ENCODE peak calls at places on chromosomes 5 and 9, in six cellular contexts. G is mesenchymal stem cell, A is neuronal stem cell, P is H9, Q is IMR-90, Y is H1. Z is an unnamed sample.

GRCh38 chr9:112601646-112602045 is 115.0 kb downstream of the KIAA1958 start:
- DNase-seq in A (no peak), Q (peak), Y (no peak), G (no peak), P (no peak), Z (no peak)

GRCh38 chr5:180068519-180069090 is 3.0 kb downstream of the RNF130 start:
- DNase-seq in G (no peak), Y (no peak), P (no peak), A (no peak), Q (no peak), Z (no peak)

GRCh38 chr5:68240196-68240595 is 24.6 kb downstream of the PIK3R1 start:
- DNase-seq in G (no peak), P (no peak), Q (no peak), A (no peak), Y (no peak), Z (no peak)

GRCh38 chr9:3180696-3181048 is 336.8 kb upstream of the PUM3 start:
- DNase-seq in A (no peak), Q (no peak), G (no peak), Y (no peak), P (no peak), Z (no peak)

GRCh38 chr9:114107286-114108001 is 8.4 kb upstream of the KIF12 start:
- DNase-seq in P (no peak), G (no peak), A (no peak), Q (no peak), Y (no peak), Z (no peak)

GRCh38 chr5:44048268-44048984 is 340.8 kb downstream of the FGF10 start:
- DNase-seq in P (no peak), G (peak), Q (no peak), A (no peak), Y (no peak), Z (no peak)

GRCh38 chr5:52476346-52476745 is 311.4 kb upstream of the ITGA1 start:
- DNase-seq in P (no peak), Y (no peak), A (no peak), G (no peak), Q (no peak), Z (no peak)

GRCh38 chr5:140800816-140801493 is at the start of gene PCDHA3:
- DNase-seq in Y (no peak), Q (peak), G (no peak), P (no peak), A (no peak), Z (peak)

GRCh38 chr5:56169281-56169680 is 63.8 kb downstream of the ANKRD55 start:
- DNase-seq in Y (no peak), G (peak), Q (peak), A (no peak), P (no peak), Z (no peak)

GRCh38 chr5:112491257-112491656 is 72.2 kb upstream of the EPB41L4A start:
- DNase-seq in A (no peak), Q (peak), P (no peak), G (no peak), Y (no peak), Z (peak)

GRCh38 chr9:135108801-135109500 is 21.5 kb downstream of the OLFM1 start:
- DNase-seq in Q (no peak), Y (no peak), A (no peak), P (no peak), G (no peak), Z (no peak)

GRCh38 chr5:31270396-31270795 is 76.9 kb downstream of the CDH6 start:
- DNase-seq in Q (peak), P (no peak), A (peak), G (no peak), Y (no peak), Z (peak)

GRCh38 chr5:139014726-139015125 is 139.6 kb upstream of the LRRTM2 start:
- DNase-seq in Q (peak), Y (no peak), A (no peak), P (no peak), G (peak), Z (no peak)

GRCh38 chr9:126495411-126496180 is 118.1 kb upstream of the LMX1B start:
- DNase-seq in G (no peak), A (no peak), Q (no peak), Y (no peak), P (no peak), Z (no peak)

GRCh38 chr9:126496181-126496576 is 117.5 kb upstream of the LMX1B start:
- DNase-seq in P (no peak), Y (no peak), G (no peak), Q (no peak), A (no peak), Z (no peak)

GRCh38 chr9:126498331-126498730 is 115.4 kb upstream of the LMX1B start:
- DNase-seq in G (no peak), Y (no peak), A (no peak), Q (no peak), P (no peak), Z (no peak)

GRCh38 chr9:126497673-126498255 is 116.0 kb upstream of the LMX1B start:
- DNase-seq in A (no peak), Q (no peak), G (no peak), P (no peak), Y (no peak), Z (no peak)

DNA sequence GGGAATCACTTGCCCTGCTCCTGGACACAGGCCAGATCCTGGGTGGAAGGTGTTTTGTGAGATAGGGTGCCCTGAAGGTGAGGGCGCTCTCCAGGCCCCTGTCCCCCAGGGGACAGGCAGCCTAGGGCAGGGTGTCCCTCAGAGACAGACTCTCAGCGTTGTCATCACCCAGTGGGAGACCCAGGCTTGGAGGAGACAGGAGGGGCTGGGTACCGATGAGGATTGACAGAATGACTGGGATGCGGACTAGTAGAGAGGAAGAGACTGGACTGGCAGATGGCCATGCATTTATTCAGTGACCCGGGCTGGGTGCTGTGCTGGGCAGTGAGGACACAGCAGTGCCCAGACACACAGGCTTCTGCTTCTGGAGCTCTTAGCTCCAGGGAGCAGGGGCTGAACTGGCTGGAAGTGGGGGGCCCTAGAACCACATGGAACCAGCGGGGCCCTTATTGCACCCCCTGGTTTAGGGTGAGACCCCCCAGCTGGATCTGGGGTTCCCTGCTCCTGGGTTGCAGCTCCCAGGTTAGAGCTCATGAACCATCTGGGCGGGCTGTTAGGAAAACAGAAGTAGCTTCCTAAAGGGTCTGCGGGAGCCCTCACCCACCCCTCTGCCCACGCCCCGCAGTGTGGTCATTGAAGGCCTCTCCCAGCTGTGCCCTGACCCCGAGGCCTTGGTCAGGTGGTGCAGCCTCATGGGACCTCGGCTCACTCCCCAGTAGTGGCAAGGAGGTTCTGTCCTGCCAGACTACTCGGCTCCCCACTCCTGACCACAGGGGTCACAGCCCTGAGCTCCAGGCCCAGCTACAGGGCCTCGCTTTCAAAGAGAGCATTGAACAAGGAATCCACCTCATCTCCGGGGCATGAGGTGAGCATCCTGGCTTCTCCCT is 116.7 kb upstream of the LMX1B start:
- DNase-seq in Q (no peak), G (no peak), A (no peak), P (no peak), Y (no peak), Z (no peak)
- H2BK15ac ChIP-seq in Q (no peak), G (no peak), A (no peak), P (no peak), Y (no peak), Z (no peak)

GRCh38 chr5:142757564-142757963 is 12.6 kb upstream of the ARHGAP26 start:
- DNase-seq in A (no peak), Y (no peak), P (no peak), Q (no peak), G (no peak), Z (no peak)
- H2BK15ac ChIP-seq in A (no peak), Y (no peak), P (no peak), Q (no peak), G (no peak), Z (no peak)

DNA sequence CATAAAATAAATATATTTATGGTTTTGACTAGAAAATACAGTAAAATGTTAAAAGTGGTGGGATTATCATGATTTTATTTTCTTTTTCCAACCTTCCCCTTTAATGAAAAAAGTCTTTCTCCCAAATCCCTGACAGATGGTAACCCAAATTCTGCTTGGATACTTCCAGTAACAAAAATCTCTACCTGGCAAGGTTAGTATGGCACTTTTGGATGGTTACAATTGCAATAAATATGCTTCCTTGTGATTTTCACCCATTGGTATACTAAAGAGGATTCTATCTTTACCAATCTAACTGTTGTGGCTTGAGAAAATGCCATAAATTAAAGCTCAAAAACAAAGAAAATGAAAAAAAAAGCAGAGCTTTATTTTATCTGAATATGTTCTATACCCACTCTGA is 62.8 kb downstream of the GABRB2 start:
- DNase-seq in Q (no peak), G (no peak), A (no peak), Y (no peak), P (no peak), Z (no peak)
- H2BK15ac ChIP-seq in Q (no peak), G (no peak), A (no peak), Y (no peak), P (no peak), Z (no peak)

DNA sequence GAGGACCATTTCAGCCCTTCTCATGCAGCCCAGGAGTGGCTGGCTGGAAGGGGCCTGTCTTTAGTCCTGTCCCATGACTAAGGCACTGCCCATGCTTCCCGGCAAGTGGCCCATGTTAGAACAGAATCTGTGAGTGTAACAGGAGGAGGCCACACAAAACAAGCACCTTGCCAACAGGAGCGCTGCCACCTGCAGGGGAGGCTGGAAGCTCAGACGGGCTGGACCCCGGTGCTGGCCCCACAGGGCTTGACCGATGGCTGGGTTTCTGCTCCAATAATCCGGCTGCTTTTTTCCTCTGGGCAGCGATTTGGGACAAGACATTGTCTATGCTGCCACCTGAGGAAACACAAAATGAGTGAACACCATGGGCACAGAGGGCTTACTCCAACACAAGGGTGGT is 28.4 kb downstream of the ANKS6 start:
- DNase-seq in A (no peak), G (no peak), P (no peak), Q (no peak), Y (no peak), Z (no peak)
- H2BK15ac ChIP-seq in A (no peak), G (no peak), P (no peak), Q (no peak), Y (no peak), Z (no peak)

GRCh38 chr9:127755558-127756060 is 20.5 kb upstream of the TOR2A start:
- DNase-seq in Y (no peak), P (no peak), G (no peak), A (no peak), Q (no peak), Z (no peak)
- H2BK15ac ChIP-seq in Y (no peak), P (no peak), G (no peak), A (no peak), Q (no peak), Z (no peak)

DNA sequence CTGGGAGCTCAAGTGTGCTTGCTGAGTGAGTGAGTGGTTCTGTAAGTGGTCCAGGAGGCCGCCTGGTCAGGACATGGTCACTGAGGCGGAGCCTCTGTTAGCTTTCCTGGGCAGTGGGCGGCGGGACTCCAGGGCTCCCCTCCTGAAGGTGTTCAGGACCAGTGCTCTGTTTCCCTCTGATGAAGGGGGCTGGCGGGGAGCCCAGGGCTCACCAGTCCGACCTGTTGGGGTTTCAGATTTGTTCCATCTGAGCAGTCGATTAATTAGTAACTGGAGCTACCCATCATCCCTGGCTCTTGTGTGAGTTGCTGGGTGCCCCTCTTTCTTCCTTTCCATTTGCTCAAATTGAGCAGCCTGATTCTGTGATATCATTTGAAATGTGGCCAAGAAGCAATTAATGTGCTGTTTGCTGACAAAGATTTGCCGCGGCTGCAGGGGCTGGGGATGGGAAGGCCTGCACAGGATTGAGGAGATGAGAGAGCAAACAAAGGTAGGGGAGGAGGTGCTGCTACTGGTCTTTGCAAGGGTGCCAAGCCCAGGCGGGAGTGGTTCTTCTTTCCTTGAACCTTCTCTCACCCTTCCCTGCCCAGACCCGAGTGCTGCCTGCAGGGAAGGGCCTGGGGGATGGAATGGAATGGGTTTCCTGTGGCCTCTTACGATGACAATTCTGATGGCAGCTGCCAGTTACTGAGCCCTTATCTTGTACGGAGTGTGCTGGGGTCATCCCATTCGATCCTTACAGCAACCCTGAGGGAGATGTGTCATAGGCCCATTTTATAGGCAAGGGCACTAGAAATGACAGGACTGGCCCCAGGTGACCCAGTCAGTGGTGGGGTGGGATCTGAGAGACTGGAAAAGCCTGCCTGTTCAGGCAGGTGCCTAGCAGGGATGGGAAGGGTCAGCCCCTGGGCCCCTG is 92.9 kb upstream of the PITX1 start:
- DNase-seq in A (no peak), Y (no peak), P (no peak), Q (no peak), G (no peak), Z (no peak)
- H2BK15ac ChIP-seq in A (no peak), Y (no peak), P (no peak), Q (peak), G (no peak), Z (no peak)

DNA sequence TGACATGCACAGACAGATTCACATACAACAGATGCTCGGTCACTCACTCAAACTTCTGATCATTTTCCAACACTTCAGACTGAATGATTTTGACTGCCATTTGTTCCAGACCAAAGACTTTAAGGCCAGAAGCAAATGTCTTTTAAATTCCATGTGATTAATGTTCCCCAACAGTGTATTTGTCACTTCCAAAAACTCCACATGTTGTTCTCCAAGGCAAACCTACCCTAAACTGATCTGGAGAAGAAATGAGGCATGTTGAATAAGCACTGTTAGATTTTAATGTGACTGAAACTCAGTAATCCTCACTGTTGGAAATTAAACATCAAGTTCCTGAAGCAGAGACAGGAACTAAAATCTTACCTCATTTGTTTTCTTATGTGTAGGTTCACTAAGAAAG is 366.7 kb downstream of the GABRG2 start:
- DNase-seq in Q (no peak), P (no peak), A (no peak), Y (no peak), G (no peak), Z (no peak)
- H2BK15ac ChIP-seq in Q (no peak), P (no peak), A (no peak), Y (no peak), G (no peak), Z (no peak)

DNA sequence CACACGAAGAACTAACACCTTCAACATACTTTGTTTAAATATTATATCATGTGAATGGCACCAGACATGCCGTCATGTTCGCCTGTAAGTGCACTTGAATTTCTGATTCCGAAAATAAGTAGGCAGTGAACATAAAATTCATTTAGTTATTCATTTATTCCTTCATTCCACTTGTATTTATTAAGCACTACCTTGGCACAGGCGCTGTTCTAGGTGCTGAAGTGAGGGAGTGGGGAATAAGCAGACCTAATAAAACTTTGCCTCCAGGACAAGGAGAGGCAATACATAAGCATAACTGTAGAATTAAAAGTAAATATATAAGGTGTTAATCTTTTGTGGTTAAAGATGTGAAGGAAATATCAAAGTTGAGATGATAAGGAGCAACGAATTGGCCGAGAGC is 297.3 kb downstream of the TENT4A start:
- DNase-seq in Q (no peak), G (no peak), P (no peak), A (peak), Y (no peak), Z (peak)
- H2BK15ac ChIP-seq in Q (no peak), G (no peak), P (no peak), A (no peak), Y (no peak), Z (no peak)

DNA sequence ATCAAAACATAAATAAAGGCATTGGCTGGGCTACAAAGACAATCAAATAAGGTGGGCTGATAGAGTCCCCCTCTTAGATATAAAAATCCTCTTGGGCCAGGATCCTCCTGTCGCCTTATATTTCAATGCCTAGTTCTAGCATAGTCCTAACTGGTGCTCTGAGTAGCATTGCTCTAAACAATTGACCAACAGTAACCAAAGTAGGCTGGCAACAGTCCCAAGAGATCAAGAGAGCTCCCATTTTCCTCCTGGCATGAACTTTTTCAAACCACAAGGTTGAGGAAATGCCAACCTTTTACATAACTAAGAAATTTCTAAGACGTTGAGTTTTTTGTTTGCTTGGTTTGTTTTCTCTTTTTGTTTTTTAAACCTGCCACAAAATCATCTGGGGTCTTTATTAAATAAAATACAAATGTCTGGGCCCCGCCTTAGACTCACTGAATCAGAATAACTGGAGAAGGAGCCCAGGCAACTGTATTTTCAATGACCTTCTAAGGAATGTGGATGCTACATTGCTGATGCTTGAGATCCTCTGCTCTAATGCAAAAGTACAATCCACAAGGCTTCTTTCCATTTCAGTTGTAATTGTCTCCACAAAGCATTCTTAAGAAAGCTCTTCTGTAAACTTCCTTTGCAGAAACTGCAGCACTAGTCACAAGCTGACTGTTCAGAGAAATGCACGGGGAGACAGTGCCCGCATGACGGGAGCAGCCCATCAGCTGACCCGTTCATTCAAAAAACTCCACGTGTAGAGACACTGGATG is 2.9 kb downstream of the SLC45A2 start:
- DNase-seq in G (peak), Y (no peak), Q (peak), A (no peak), P (no peak), Z (no peak)
- H2BK15ac ChIP-seq in G (no peak), Y (no peak), Q (no peak), A (no peak), P (no peak), Z (no peak)

GRCh38 chr5:173497685-173498084 is 118.8 kb downstream of the BOD1 start:
- DNase-seq in P (peak), G (no peak), A (no peak), Q (no peak), Y (peak), Z (no peak)
- H2BK15ac ChIP-seq in P (no peak), G (no peak), A (peak), Q (peak), Y (no peak), Z (no peak)